ENCODE peak calls at places on chromosomes 11 and 22, in five cellular contexts. One of them, this sample, is unnamed.

GRCh38 chr11:60699282-60699681 is at the start of gene MS4A8:
- DNase-seq in heart left ventricle: no peak
- DNase-seq in H9: no peak
- DNase-seq in thoracic aorta: no peak
- DNase-seq in uterus: no peak
- DNase-seq in this sample: no peak

GRCh38 chr11:32103941-32104340 is 13.1 kb downstream of the RCN1 start:
- DNase-seq in uterus: no peak
- DNase-seq in heart left ventricle: no peak
- DNase-seq in thoracic aorta: no peak
- DNase-seq in H9: no peak
- DNase-seq in this sample: no peak

GRCh38 chr22:27517361-27517760 is 284.2 kb downstream of the MN1 start:
- DNase-seq in thoracic aorta: no peak
- DNase-seq in uterus: no peak
- DNase-seq in heart left ventricle: no peak
- DNase-seq in H9: no peak
- DNase-seq in this sample: no peak

GRCh38 chr22:38417252-38418060 is 37.5 kb downstream of the KCNJ4 start:
- DNase-seq in uterus: no peak
- DNase-seq in H9: no peak
- DNase-seq in heart left ventricle: no peak
- DNase-seq in thoracic aorta: no peak
- DNase-seq in this sample: no peak

GRCh38 chr11:843086-843704 is 543 bp downstream of the TSPAN4 start:
- DNase-seq in H9: no peak
- DNase-seq in heart left ventricle: no peak
- DNase-seq in uterus: peak; percentile 43
- DNase-seq in thoracic aorta: no peak
- DNase-seq in this sample: no peak

GRCh38 chr11:117807482-117808272 is 10.7 kb upstream of the DSCAML1 start:
- DNase-seq in thoracic aorta: peak; percentile 46
- DNase-seq in H9: peak; percentile 66
- DNase-seq in heart left ventricle: peak; percentile 70
- DNase-seq in uterus: peak; percentile 84
- DNase-seq in this sample: peak; percentile 42

GRCh38 chr22:28019881-28020861 is 101.1 kb upstream of the PITPNB start:
- DNase-seq in heart left ventricle: peak; percentile 66
- DNase-seq in H9: peak; percentile 82
- DNase-seq in thoracic aorta: no peak
- DNase-seq in uterus: peak; percentile 79
- DNase-seq in this sample: no peak

GRCh38 chr11:65379698-65380459 is 2.6 kb downstream of the SLC25A45 start:
- DNase-seq in H9: no peak
- DNase-seq in heart left ventricle: no peak
- DNase-seq in thoracic aorta: no peak
- DNase-seq in uterus: no peak
- DNase-seq in this sample: no peak

GRCh38 chr11:66100272-66101037 is 30.4 kb downstream of the PACS1 start:
- DNase-seq in H9: no peak
- DNase-seq in uterus: peak; percentile 37
- DNase-seq in heart left ventricle: peak; percentile 68
- DNase-seq in thoracic aorta: no peak
- DNase-seq in this sample: peak; percentile 15

DNA sequence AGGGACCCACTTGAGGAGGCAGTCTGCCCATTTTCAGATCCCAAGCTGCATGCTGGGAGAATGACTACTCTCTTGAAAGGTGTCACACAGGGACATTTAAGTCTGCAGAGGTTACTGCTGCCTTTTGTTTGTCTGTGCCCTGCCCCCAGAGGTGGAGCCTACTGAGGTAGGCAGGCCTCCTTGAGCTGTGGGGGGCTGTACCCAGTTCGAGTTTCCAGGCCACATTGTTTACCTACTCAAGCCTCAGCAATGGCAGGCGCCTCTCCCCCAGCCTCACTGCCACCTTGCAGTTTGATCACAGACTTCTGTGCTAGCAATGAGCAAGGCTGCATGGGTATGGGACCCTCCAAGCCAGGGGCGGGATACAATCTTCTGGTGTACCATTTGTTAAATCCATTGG is 126.0 kb downstream of the OR4A5 start:
- DNase-seq in H9: no peak
- DNase-seq in thoracic aorta: no peak
- DNase-seq in heart left ventricle: no peak
- DNase-seq in uterus: no peak
- DNase-seq in this sample: no peak
- H3K9me3 ChIP-seq in H9: peaks cover 72% of the 10 kb centered on the region
- H3K9me3 ChIP-seq in thoracic aorta: peaks cover 30% of the 10 kb centered on the region
- H3K9me3 ChIP-seq in heart left ventricle: peaks cover 41% of the 10 kb centered on the region
- H3K9me3 ChIP-seq in uterus: no peaks in the 10 kb centered on the region
- H3K9me3 ChIP-seq in this sample: no peaks in the 10 kb centered on the region

GRCh38 chr11:9180784-9181183 is 84.4 kb downstream of the DENND5A start:
- DNase-seq in H9: no peak
- DNase-seq in thoracic aorta: no peak
- DNase-seq in heart left ventricle: no peak
- DNase-seq in uterus: no peak
- DNase-seq in this sample: no peak
- H3K27ac ChIP-seq in H9: no peak overlapping the region
- H3K27ac ChIP-seq in thoracic aorta: no peak overlapping the region
- H3K27ac ChIP-seq in heart left ventricle: peak overlapping the region; percentile 52
- H3K27ac ChIP-seq in uterus: no peak overlapping the region
- H3K27ac ChIP-seq in this sample: no peak overlapping the region

GRCh38 chr11:34653031-34653430 is 32.1 kb downstream of the EHF start:
- DNase-seq in H9: no peak
- DNase-seq in uterus: no peak
- DNase-seq in thoracic aorta: no peak
- DNase-seq in heart left ventricle: no peak
- DNase-seq in this sample: no peak
- H3K4me1 ChIP-seq in H9: peaks cover 7% of the 10 kb centered on the region
- H3K4me1 ChIP-seq in uterus: no peaks in the 10 kb centered on the region
- H3K4me1 ChIP-seq in thoracic aorta: no peaks in the 10 kb centered on the region
- H3K4me1 ChIP-seq in heart left ventricle: no peaks in the 10 kb centered on the region
- H3K4me1 ChIP-seq in this sample: peaks cover 28% of the 10 kb centered on the region

DNA sequence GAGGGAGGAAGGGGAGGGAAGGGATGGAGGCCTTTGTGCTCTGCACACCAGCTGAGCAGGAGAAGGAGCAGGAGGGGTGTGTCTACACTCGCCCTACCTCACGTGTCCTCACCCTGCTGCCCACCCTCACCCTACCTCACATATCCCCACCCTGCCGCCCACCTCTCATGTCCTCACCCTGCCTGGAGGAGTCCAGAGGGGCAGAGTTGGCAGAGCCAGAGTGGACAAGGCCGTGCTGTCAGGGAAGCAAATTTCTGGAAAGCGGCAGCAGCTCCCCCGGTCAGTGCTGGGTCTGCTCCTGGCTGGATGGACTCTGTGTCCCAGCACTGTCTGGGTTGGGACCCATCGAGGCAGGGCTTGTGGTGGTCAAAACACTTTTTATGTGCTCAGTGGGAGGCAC is 799.6 kb downstream of the BRD1 start:
- DNase-seq in uterus: no peak
- DNase-seq in H9: no peak
- DNase-seq in heart left ventricle: no peak
- DNase-seq in thoracic aorta: no peak
- DNase-seq in this sample: no peak
- H3K9me3 ChIP-seq in uterus: no peaks in the 10 kb centered on the region
- H3K9me3 ChIP-seq in H9: no peaks in the 10 kb centered on the region
- H3K9me3 ChIP-seq in heart left ventricle: no peaks in the 10 kb centered on the region
- H3K9me3 ChIP-seq in thoracic aorta: no peaks in the 10 kb centered on the region
- H3K9me3 ChIP-seq in this sample: no peaks in the 10 kb centered on the region

GRCh38 chr11:72925656-72926055 is 111.4 kb downstream of the ATG16L2 start:
- DNase-seq in uterus: no peak
- DNase-seq in thoracic aorta: no peak
- DNase-seq in heart left ventricle: no peak
- DNase-seq in H9: no peak
- DNase-seq in this sample: no peak
- H3K27ac ChIP-seq in uterus: no peak overlapping the region
- H3K27ac ChIP-seq in thoracic aorta: no peak overlapping the region
- H3K27ac ChIP-seq in heart left ventricle: no peak overlapping the region
- H3K27ac ChIP-seq in H9: no peak overlapping the region
- H3K27ac ChIP-seq in this sample: no peak overlapping the region

DNA sequence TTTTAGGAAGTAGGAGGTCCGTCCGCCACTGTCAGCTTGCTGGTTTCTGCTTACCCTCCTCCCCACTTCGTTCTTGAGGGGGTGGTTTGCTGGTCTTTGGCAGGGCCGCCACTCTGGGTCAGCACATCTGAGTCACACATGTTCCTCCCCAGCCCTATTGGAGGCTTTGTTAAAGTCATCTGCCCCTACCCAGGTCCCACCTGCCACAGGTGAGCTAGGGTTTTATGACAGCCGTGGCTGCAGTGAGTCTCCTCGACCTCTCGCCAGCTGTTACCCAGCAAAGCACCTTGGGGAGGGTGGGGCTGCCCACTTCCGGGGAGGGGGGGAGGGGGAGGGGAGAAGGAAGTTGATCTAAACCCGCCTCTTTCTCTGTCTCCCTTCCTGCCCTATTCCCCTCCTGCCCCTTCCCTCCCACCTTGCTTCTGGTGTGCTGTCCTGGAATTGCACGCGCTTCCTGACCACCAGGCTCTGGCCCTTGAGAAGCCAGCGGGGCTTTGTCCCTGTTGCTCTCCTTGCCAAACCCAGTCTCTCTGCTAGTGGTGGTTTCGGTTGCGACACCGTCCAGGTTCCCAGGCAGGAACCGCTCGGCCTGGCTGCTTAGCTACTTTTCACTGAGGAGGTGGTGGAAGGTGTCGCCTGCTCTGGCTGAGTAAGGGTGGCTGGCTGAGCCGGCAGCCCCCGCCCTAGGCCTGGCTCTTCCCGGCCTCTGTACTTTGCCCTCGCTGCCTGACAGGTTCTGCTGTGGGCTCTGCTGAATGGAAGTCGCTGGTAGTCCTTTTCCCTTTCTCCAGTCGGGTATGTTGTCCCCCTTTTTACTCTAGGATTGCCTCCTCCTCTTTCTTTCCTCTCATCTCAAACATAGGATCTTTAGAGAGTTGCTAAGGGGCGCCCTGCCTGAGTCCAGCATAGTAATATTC is 28.5 kb downstream of the RCOR2 start:
- DNase-seq in H9: peak; percentile 85
- DNase-seq in heart left ventricle: peak; percentile 59
- DNase-seq in thoracic aorta: peak; percentile 16
- DNase-seq in uterus: peak; percentile 70
- DNase-seq in this sample: no peak
- H3K4me1 ChIP-seq in H9: peaks cover 10% of the 10 kb centered on the region
- H3K4me1 ChIP-seq in heart left ventricle: peaks cover 19% of the 10 kb centered on the region
- H3K4me1 ChIP-seq in thoracic aorta: peaks cover 44% of the 10 kb centered on the region
- H3K4me1 ChIP-seq in uterus: peaks cover 8% of the 10 kb centered on the region
- H3K4me1 ChIP-seq in this sample: peaks cover 66% of the 10 kb centered on the region

DNA sequence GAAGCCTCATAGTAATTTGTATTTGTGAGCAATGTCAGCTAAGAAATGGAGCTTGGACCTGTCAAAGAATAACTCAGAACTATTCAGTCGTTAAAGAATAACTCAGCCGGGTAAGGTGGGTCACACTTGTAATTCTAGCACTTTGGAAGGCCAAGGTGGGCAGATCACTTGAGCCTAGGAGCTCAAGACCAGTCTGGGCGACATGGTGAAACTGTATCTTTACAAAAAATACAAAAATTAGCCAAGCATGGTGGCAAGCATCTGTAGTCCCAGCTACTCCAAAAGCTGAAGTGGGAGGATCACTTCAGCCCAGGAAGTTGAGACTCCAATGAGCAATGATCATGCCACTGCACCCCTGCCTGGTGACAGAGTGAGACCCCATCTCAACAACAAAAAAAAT is 1526.5 kb downstream of the LRRC4C start:
- DNase-seq in uterus: no peak
- DNase-seq in thoracic aorta: no peak
- DNase-seq in H9: no peak
- DNase-seq in heart left ventricle: no peak
- DNase-seq in this sample: no peak
- H3K9me3 ChIP-seq in uterus: no peaks in the 10 kb centered on the region
- H3K9me3 ChIP-seq in thoracic aorta: no peaks in the 10 kb centered on the region
- H3K9me3 ChIP-seq in H9: peaks cover 7% of the 10 kb centered on the region
- H3K9me3 ChIP-seq in heart left ventricle: no peaks in the 10 kb centered on the region
- H3K9me3 ChIP-seq in this sample: peaks cover 14% of the 10 kb centered on the region

GRCh38 chr22:49785841-49786451 is 41.7 kb downstream of the BRD1 start:
- DNase-seq in H9: peak; percentile 22
- DNase-seq in thoracic aorta: no peak
- DNase-seq in uterus: no peak
- DNase-seq in heart left ventricle: no peak
- DNase-seq in this sample: no peak

GRCh38 chr22:49783926-49784629 is 43.6 kb downstream of the BRD1 start:
- DNase-seq in uterus: no peak
- DNase-seq in thoracic aorta: no peak
- DNase-seq in H9: no peak
- DNase-seq in heart left ventricle: no peak
- DNase-seq in this sample: no peak

GRCh38 chr22:49784987-49785614 is 42.6 kb downstream of the BRD1 start:
- DNase-seq in thoracic aorta: no peak
- DNase-seq in H9: no peak
- DNase-seq in heart left ventricle: no peak
- DNase-seq in uterus: no peak
- DNase-seq in this sample: no peak

GRCh38 chr22:49783036-49783746 is 44.5 kb downstream of the BRD1 start:
- DNase-seq in uterus: no peak
- DNase-seq in thoracic aorta: no peak
- DNase-seq in heart left ventricle: no peak
- DNase-seq in H9: no peak
- DNase-seq in this sample: no peak

DNA sequence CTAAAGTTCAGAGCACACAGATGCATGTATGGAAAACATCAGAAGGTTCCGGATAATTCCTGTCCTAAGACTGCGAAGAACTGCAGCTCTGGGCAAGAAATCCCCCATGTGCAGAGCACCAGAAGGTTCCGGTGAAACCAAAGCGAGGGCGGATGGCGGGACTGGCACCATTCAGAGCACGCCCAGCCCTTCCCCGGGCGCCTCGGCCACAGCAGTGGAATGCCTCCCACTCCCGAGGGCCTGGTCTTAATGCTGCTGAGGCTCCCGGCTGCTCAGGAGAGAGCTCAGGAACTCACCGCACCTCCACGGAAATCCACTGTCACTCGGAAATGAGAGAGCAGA is 43.1 kb downstream of the BRD1 start:
- DNase-seq in H9: no peak
- DNase-seq in uterus: no peak
- DNase-seq in heart left ventricle: no peak
- DNase-seq in thoracic aorta: no peak
- DNase-seq in this sample: no peak
- H3K27ac ChIP-seq in H9: no peak overlapping the region
- H3K27ac ChIP-seq in uterus: no peak overlapping the region
- H3K27ac ChIP-seq in heart left ventricle: no peak overlapping the region
- H3K27ac ChIP-seq in thoracic aorta: no peak overlapping the region
- H3K27ac ChIP-seq in this sample: no peak overlapping the region

GRCh38 chr22:29912605-29913398 is 29.8 kb downstream of the MTMR3 start:
- DNase-seq in heart left ventricle: peak; percentile 19
- DNase-seq in thoracic aorta: no peak
- DNase-seq in uterus: no peak
- DNase-seq in H9: no peak
- DNase-seq in this sample: no peak
- H3K4me1 ChIP-seq in heart left ventricle: peaks cover 33% of the 10 kb centered on the region
- H3K4me1 ChIP-seq in thoracic aorta: peaks cover 68% of the 10 kb centered on the region
- H3K4me1 ChIP-seq in uterus: peaks cover 8% of the 10 kb centered on the region
- H3K4me1 ChIP-seq in H9: no peaks in the 10 kb centered on the region
- H3K4me1 ChIP-seq in this sample: peaks cover 8% of the 10 kb centered on the region